ENCODE peak calls at places on chromosome 1, in four cellular contexts. N is stimulated activated CD8-positive, alpha-beta memory T cell treated with anti-CD3 and anti-CD28 coated beads, Interleukin-4, amount 100 ng/mL, for 1 hour; O is lower leg skin; L is activated effector memory CD4-positive, alpha-beta T cell treated with Interleukin-2 at 50 U/mL for 16 hours. G is an unnamed sample.
A peak's percentile ranks its signal among the peaks of the same experiment; 100 is the strongest.

GRCh38 chr1:71351438-71351837 is 270.6 kb upstream of the ZRANB2 start:
- DNase-seq in N (no peak), O (no peak), L (no peak), G (no peak)

GRCh38 chr1:96388421-96389310 is 332.9 kb upstream of the PTBP2 start:
- DNase-seq in L (no peak), O (no peak), N (no peak), G (no peak)

GRCh38 chr1:233033366-233033765 is 83.0 kb downstream of the NTPCR start:
- DNase-seq in L (no peak), O (no peak), N (no peak), G (no peak)

GRCh38 chr1:168348146-168348709 is 67.6 kb downstream of the TBX19 start:
- DNase-seq in O (no peak), N (no peak), L (no peak), G (peak; percentile 56)

GRCh38 chr1:148264374-148265276 is 112.5 kb upstream of the NBPF11 start:
- DNase-seq in N (no peak), L (no peak), O (no peak), G (no peak)

GRCh38 chr1:192739476-192740184 is 69.2 kb upstream of the RGS2 start:
- DNase-seq in L (no peak), N (no peak), O (no peak), G (no peak)

GRCh38 chr1:158060001-158060400 is 66.6 kb downstream of the KIRREL1 start:
- DNase-seq in N (no peak), L (no peak), O (no peak), G (no peak)

GRCh38 chr1:117698398-117699160 is 92.7 kb downstream of the TENT5C start:
- DNase-seq in L (no peak), O (no peak), N (no peak), G (no peak)

GRCh38 chr1:243343970-243344749 is 88.3 kb downstream of the SDCCAG8 start:
- DNase-seq in L (no peak), O (no peak), N (no peak), G (peak; percentile 44)

GRCh38 chr1:235933483-235934116 is 66.9 kb upstream of the LYST start:
- DNase-seq in L (no peak), O (no peak), N (no peak), G (no peak)

GRCh38 chr1:32754282-32755097 is 51.9 kb upstream of the SYNC start:
- DNase-seq in N (no peak), L (peak; percentile 14), O (peak; percentile 90), G (peak; percentile 65)

GRCh38 chr1:6419803-6420593 is at the start of gene HES2:
- DNase-seq in L (no peak), O (no peak), N (no peak), G (no peak)

G was measured in DMS79 treated with DMSO at 0.1 percent for 48 hours.